ENCODE peak calls at places on chromosomes 4 and X, in eight cellular contexts. Z is GM12878, N is A549, O is HCT116, W is SK-N-SH, E is HepG2, V is K562, S is HL-60. L is an unnamed sample.

GRCh38 chrX:130386408-130386808 is 934 bp upstream of the GPR119 start:
- DNase-seq in W (no peak), Z (no peak), O (no peak), S (no peak), V (no peak), E (peak), N (no peak), L (no peak)

GRCh38 chr4:19492611-19493010 is 759.1 kb upstream of the SLIT2 start:
- DNase-seq in W (no peak), Z (no peak), N (no peak), S (no peak), E (no peak), V (no peak), O (no peak), L (no peak)

GRCh38 chr4:185343726-185344581 is 51.8 kb downstream of the LRP2BP start:
- DNase-seq in W (peak), O (no peak), N (no peak), S (no peak), E (no peak), V (no peak), Z (no peak), L (no peak)

GRCh38 chrX:281166-281999 is at the start of gene PLCXD1:
- DNase-seq in N (peak), Z (no peak), V (peak), O (no peak), E (peak), S (peak), W (peak), L (peak)

GRCh38 chr4:19711871-19712270 is 539.8 kb upstream of the SLIT2 start:
- DNase-seq in W (no peak), V (no peak), Z (no peak), S (no peak), O (no peak), N (no peak), E (no peak), L (no peak)

GRCh38 chr4:56870927-56871326 is 36.8 kb upstream of the REST start:
- DNase-seq in O (no peak), N (no peak), Z (no peak), E (no peak), S (no peak), V (no peak), W (peak), L (peak)

GRCh38 chrX:132407704-132408103 is 81.1 kb downstream of the MBNL3 start:
- DNase-seq in N (no peak), Z (no peak), V (no peak), W (no peak), O (no peak), S (no peak), E (no peak), L (no peak)

GRCh38 chrX:97602465-97603258 is 719.0 kb downstream of the RPA4 start:
- DNase-seq in W (no peak), E (no peak), S (no peak), N (no peak), Z (no peak), V (no peak), O (no peak), L (no peak)

GRCh38 chrX:107673933-107674479 is 45.7 kb downstream of the PRPS1 start:
- DNase-seq in N (no peak), S (peak), V (peak), O (no peak), E (no peak), W (no peak), Z (peak), L (peak)

GRCh38 chr4:148425327-148426110 is 16.7 kb downstream of the NR3C2 start:
- DNase-seq in O (no peak), V (no peak), N (no peak), Z (no peak), W (peak), E (no peak), S (no peak), L (peak)

GRCh38 chrX:1027680-1028079 is 184.8 kb downstream of the CRLF2 start:
- DNase-seq in S (no peak), N (no peak), W (no peak), V (no peak), E (no peak), Z (no peak), O (no peak), L (no peak)

GRCh38 chr4:19693949-19694597 is 557.6 kb upstream of the SLIT2 start:
- DNase-seq in Z (no peak), O (no peak), N (no peak), W (peak), V (no peak), E (no peak), S (no peak), L (peak)

GRCh38 chr4:92304636-92305035 is 870 bp downstream of the GRID2 start:
- DNase-seq in O (no peak), V (no peak), W (peak), N (no peak), S (no peak), Z (no peak), E (no peak), L (peak)

GRCh38 chr4:42397256-42397634 is at the start of gene SHISA3:
- DNase-seq in E (no peak), W (peak), S (peak), N (peak), O (no peak), V (no peak), Z (no peak), L (peak)

GRCh38 chr4:138300616-138301015 is 58.5 kb upstream of the SLC7A11 start:
- DNase-seq in S (no peak), N (no peak), E (no peak), O (no peak), Z (no peak), W (no peak), V (no peak), L (no peak)

GRCh38 chr4:148795156-148795864 is 353.1 kb upstream of the NR3C2 start:
- DNase-seq in V (no peak), N (no peak), E (no peak), W (no peak), Z (no peak), S (no peak), O (no peak), L (peak)

GRCh38 chr4:33494150-33494549 is 2750.2 kb downstream of the ARAP2 start:
- DNase-seq in E (no peak), Z (no peak), S (no peak), W (no peak), O (no peak), N (no peak), V (no peak), L (no peak)

GRCh38 chr4:86653237-86653865 is 59.2 kb downstream of the PTPN13 start:
- DNase-seq in W (peak), O (peak), V (peak), E (peak), S (peak), Z (no peak), N (no peak), L (peak)

GRCh38 chr4:13329963-13330362 is 154.2 kb downstream of the RAB28 start:
- DNase-seq in V (no peak), E (no peak), N (no peak), O (peak), W (no peak), S (no peak), Z (peak), L (no peak)

GRCh38 chr4:83535945-83536648 is at the start of gene GPAT3:
- DNase-seq in S (peak), V (peak), E (peak), O (peak), W (peak), Z (no peak), N (peak), L (peak)

GRCh38 chrX:31546130-31546529 is 474.3 kb upstream of the FTHL17 start:
- DNase-seq in S (no peak), W (no peak), V (no peak), E (no peak), N (no peak), Z (no peak), O (no peak), L (no peak)

GRCh38 chr4:53730431-53730830 is 139.1 kb upstream of the LNX1 start:
- DNase-seq in Z (no peak), E (no peak), O (no peak), N (no peak), W (no peak), V (no peak), S (no peak), L (no peak)

GRCh38 chr4:140764785-140765392 is 8.7 kb upstream of the TBC1D9 start:
- DNase-seq in E (no peak), V (no peak), S (no peak), N (no peak), W (no peak), O (no peak), Z (no peak), L (peak)

GRCh38 chrX:53320543-53321215 is 39.3 kb upstream of the IQSEC2 start:
- DNase-seq in O (no peak), V (no peak), Z (no peak), N (no peak), E (no peak), W (peak), S (no peak), L (peak)

GRCh38 chrX:10524578-10524977 is 95.8 kb downstream of the MID1 start:
- DNase-seq in N (no peak), V (no peak), Z (no peak), S (no peak), O (no peak), E (no peak), W (no peak), L (no peak)

GRCh38 chr4:99947608-99948007 is 1.2 kb upstream of the DNAJB14 start:
- DNase-seq in Z (no peak), N (no peak), W (no peak), O (no peak), E (no peak), V (no peak), S (no peak), L (no peak)

GRCh38 chrX:2781698-2782097 is 29.9 kb downstream of the XG start:
- DNase-seq in S (no peak), W (no peak), E (no peak), Z (peak), V (no peak), O (no peak), N (no peak), L (no peak)

GRCh38 chr4:160580581-160580980 is 1477.7 kb downstream of the RAPGEF2 start:
- DNase-seq in Z (no peak), W (no peak), N (no peak), V (no peak), S (no peak), E (no peak), O (no peak), L (no peak)
- TF ChIP-seq REST in Z (no peak), W (no peak), N (no peak), V (no peak), S (no peak), E (no peak), O (no peak), L (no peak)

GRCh38 chr4:48780867-48781219 is 764 bp upstream of the FRYL start:
- DNase-seq in E (peak), V (no peak), O (no peak), N (no peak), Z (no peak), W (peak), S (peak), L (no peak)
- TF ChIP-seq REST in E (no peak), V (no peak), O (no peak), N (no peak), Z (no peak), W (no peak), S (no peak), L (no peak)

GRCh38 chrX:46927718-46928117 is 15.5 kb downstream of the JADE3 start:
- DNase-seq in E (no peak), S (no peak), W (no peak), N (no peak), V (no peak), O (no peak), Z (no peak), L (no peak)

GRCh38 chrX:46935295-46935694 is 23.1 kb downstream of the JADE3 start:
- DNase-seq in O (no peak), N (no peak), W (no peak), S (no peak), V (no peak), Z (no peak), E (peak), L (no peak)

DNA sequence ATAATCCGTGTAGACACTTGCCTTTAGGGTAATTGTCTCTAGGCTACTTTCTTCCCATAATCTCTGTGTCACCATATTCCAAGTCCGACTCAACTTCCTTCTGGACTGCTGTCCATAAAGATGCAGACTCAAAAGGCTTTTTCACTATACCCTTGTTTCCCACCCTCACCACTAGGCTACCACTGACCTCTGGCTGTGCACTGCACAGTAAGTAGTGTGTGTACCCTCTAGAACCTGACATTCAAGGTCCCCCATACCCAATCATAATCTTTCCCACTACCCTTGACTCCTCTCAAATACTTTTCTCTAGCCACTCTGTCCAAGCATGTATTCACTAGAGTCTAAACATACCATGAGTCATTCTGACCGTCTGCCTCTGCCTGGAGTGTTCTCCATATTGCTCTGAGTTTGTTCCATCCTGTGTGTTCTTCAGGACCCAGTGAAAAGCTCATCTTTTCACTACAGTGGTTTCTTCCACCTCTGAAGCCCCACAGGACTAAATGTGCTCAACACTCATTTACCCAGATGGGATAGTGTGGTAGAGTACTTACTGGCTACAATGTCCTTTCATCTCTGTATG is 17.3 kb downstream of the JADE3 start:
- DNase-seq in S (no peak), E (no peak), Z (no peak), N (no peak), W (no peak), V (no peak), O (no peak), L (no peak)
- TF ChIP-seq REST in S (no peak), E (no peak), Z (no peak), N (no peak), W (no peak), V (no peak), O (no peak), L (no peak)

DNA sequence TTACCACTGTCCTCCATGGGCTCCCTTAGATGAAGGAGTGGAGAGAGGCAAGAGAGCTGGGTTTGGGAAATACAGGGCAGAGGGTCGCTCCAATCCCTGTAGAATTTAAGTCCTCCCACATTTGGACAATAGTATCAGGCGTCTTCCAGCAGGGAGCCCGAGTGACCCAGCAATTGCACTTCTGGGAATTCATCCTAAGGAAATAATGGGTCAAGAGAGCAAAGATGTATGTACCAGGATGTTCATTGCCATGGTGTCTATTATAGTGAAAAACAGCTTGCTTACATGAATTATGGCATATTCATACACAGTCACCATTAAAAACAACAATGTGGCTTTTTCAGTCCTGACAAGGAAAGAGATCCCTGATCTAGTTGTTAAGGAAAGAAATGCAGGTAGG is 167.8 kb downstream of the PJA1 start:
- DNase-seq in O (no peak), S (no peak), Z (no peak), V (no peak), N (no peak), W (no peak), E (no peak), L (no peak)
- TF ChIP-seq REST in O (no peak), S (no peak), Z (no peak), V (no peak), N (no peak), W (no peak), E (no peak), L (no peak)

DNA sequence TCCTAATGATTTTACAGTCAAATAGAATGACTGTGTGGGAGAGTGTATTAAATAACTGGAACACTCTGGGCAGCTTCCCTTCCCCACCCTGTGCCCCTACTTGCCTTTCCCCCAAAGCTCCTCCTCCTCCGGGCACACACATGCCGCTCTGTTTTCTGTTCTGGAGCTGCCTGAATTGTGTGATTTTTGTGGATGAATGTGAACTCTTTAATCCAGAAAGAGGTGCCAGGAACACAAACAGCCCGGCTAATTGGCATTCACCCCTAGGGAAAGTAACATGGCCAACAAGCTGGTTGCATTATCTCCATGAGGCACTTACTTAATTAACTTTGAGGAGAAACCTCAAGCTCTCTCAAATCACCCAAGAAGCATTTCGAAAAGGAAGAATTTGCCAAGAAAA is 28.2 kb downstream of the FGF2 start:
- DNase-seq in N (no peak), E (no peak), S (no peak), V (no peak), Z (no peak), O (no peak), W (no peak), L (no peak)
- TF ChIP-seq REST in N (no peak), E (no peak), S (no peak), V (no peak), Z (no peak), O (no peak), W (no peak), L (no peak)

DNA sequence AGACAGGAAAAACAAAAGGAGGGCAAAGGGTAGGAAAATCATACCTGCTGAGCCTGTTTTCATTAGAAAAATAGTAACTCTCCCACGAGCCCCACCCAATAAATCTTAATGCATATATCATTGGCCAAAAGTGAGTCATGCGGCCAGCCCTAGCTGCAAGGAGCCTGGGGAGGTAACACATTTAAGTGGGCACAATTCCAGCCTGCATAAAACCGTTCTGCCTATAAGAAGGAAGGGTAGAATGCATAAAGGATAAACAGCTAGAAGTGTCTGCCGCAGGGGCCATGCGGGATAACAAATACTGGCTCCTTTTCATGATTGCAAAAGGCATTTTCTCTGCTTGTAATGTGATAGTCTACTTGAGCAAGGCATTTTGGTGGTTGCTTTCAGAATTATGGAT is 37.1 kb downstream of the EFHC2 start:
- DNase-seq in N (no peak), Z (no peak), E (no peak), V (no peak), O (no peak), S (no peak), W (no peak), L (no peak)
- TF ChIP-seq REST in N (no peak), Z (no peak), E (no peak), V (no peak), O (no peak), S (no peak), W (no peak), L (no peak)

GRCh38 chrX:32687379-32687778 is 524.0 kb downstream of the DMD start:
- DNase-seq in E (no peak), W (no peak), O (no peak), S (no peak), N (no peak), V (no peak), Z (no peak), L (peak)
- TF ChIP-seq REST in E (no peak), W (no peak), O (no peak), S (no peak), N (no peak), V (no peak), Z (no peak), L (no peak)

DNA sequence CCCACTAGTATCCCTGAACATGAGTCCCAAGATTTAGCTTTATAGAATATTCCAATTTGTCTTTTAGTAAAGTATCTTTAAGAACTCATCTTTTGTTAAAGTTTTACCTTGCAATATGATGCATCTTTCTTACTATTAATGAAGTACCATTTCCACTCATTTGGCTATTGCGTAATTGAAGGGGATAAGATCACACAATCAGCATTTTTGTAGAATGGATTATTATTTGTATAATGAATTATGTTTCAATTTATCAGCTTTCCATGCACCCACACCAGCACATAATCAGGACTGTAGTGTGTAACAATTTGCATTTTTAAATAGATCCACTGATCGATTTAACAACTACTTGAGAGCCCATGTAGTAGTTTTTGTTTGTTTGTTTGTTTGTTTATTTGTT is 1364.9 kb upstream of the IGFBP7 start:
- DNase-seq in Z (no peak), E (no peak), V (no peak), O (no peak), S (no peak), N (no peak), W (no peak), L (no peak)
- TF ChIP-seq REST in Z (no peak), E (no peak), V (no peak), O (no peak), S (no peak), N (no peak), W (no peak), L (no peak)

GRCh38 chr4:186979966-186980745 is 256.5 kb upstream of the FAT1 start:
- DNase-seq in E (no peak), Z (no peak), W (no peak), V (no peak), S (no peak), O (no peak), N (no peak), L (no peak)
- TF ChIP-seq REST in E (no peak), Z (no peak), W (no peak), V (no peak), S (no peak), O (no peak), N (no peak), L (no peak)

DNA sequence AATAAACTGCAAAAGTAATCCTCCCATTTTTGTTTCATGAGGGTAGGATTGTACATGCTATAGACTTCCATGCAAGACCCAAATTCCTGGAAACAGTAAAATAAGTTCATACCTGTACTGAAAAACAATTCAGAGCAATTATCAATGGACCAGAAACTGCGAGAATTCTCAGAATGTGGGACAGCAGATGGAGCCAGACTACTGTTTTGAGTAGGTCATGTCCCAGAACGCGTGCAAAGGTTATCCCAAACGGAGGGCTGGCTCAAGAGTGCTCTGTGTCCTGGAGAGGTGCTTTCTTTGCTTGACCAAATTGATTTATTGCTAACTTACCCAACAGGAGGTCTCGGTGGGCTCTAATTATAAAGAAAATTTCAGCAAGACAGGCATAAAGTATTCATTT is 1.7 kb upstream of the MAGEH1 start:
- DNase-seq in S (no peak), O (no peak), W (no peak), Z (no peak), E (peak), V (peak), N (no peak), L (peak)
- TF ChIP-seq REST in S (no peak), O (no peak), W (no peak), Z (no peak), E (no peak), V (no peak), N (no peak), L (no peak)